ENCODE peak calls at places on chromosome 1, in four cellular contexts. J is colonic mucosa, B is heart right ventricle, T is H54. K is an unnamed sample.

GRCh38 chr1:115475252-115475651 is 137.2 kb upstream of the NGF start:
- DNase-seq in J (no peak), B (no peak), T (no peak), K (no peak)

GRCh38 chr1:154320882-154321608 is at the start of gene AQP10:
- DNase-seq in J (no peak), B (no peak), T (no peak), K (no peak)

GRCh38 chr1:54885863-54886723 is 902 bp downstream of the DHCR24 start:
- DNase-seq in J (peak), B (no peak), T (no peak), K (no peak)

GRCh38 chr1:244325056-244325764 is 126.5 kb downstream of the ADSS2 start:
- DNase-seq in J (no peak), B (no peak), T (no peak), K (no peak)

GRCh38 chr1:65904681-65905083 is 112.0 kb downstream of the PDE4B start:
- DNase-seq in J (no peak), B (no peak), T (no peak), K (no peak)

GRCh38 chr1:173267453-173267945 is 60.4 kb upstream of the TNFSF4 start:
- DNase-seq in J (no peak), B (no peak), T (no peak), K (no peak)

GRCh38 chr1:24641646-24642151 is 1.4 kb upstream of the SRRM1 start:
- DNase-seq in J (peak), B (peak), T (peak), K (no peak)

GRCh38 chr1:213457733-213458132 is 406.7 kb downstream of the RPS6KC1 start:
- DNase-seq in J (no peak), B (no peak), T (no peak), K (no peak)

K was measured in HS-27A.